ENCODE peak calls at places on chromosomes 5 and 9, in nine cellular contexts. Q is heart left ventricle; X is Caki2; C is NCI-H1930; E is nephron progenitor cell; A is ascending aorta; R is M059J; B is activated effector memory CD4-positive, alpha-beta T cell treated with Interleukin-2 at 50 U/mL for 16 hours; J is HT1080. P is an unnamed sample.

GRCh38 chr5:1413211-1413610 is 32.0 kb downstream of the SLC6A3 start:
- DNase-seq in Q (no peak), X (no peak), C (no peak), E (no peak), A (no peak), R (no peak), B (no peak), J (no peak), P (no peak)

GRCh38 chr5:134519989-134520388 is 5.5 kb upstream of the JADE2 start:
- DNase-seq in Q (no peak), X (no peak), C (no peak), E (no peak), A (no peak), R (no peak), B (no peak), J (no peak), P (no peak)

GRCh38 chr5:131206772-131207171 is 36.0 kb downstream of the LYRM7 start:
- DNase-seq in Q (no peak), X (no peak), C (no peak), E (no peak), A (no peak), R (no peak), B (no peak), J (no peak), P (no peak)

GRCh38 chr9:114198249-114199040 is 43.1 kb downstream of the COL27A1 start:
- DNase-seq in Q (no peak), X (no peak), C (no peak), E (no peak), A (no peak), R (no peak), B (no peak), J (no peak), P (no peak)

GRCh38 chr5:37668524-37669047 is 171.3 kb downstream of the GDNF start:
- DNase-seq in Q (peak), X (peak), C (no peak), E (no peak), A (no peak), R (peak), B (no peak), J (peak), P (peak)

GRCh38 chr5:60243713-60244112 is 350.2 kb upstream of the PDE4D start:
- DNase-seq in Q (no peak), X (no peak), C (no peak), E (no peak), A (no peak), R (no peak), B (no peak), J (no peak), P (no peak)

GRCh38 chr5:56457887-56458451 is 224.8 kb upstream of the ANKRD55 start:
- DNase-seq in Q (peak), X (no peak), C (no peak), E (no peak), A (no peak), R (peak), B (no peak), J (no peak), P (no peak)

GRCh38 chr5:58462154-58462553 is 2.3 kb upstream of the PLK2 start:
- DNase-seq in Q (no peak), X (peak), C (no peak), E (no peak), A (no peak), R (peak), B (no peak), J (no peak), P (no peak)

GRCh38 chr9:132744881-132745761 is 74.9 kb downstream of the GTF3C4 start:
- DNase-seq in Q (no peak), X (no peak), C (no peak), E (peak), A (no peak), R (no peak), B (no peak), J (no peak), P (no peak)

GRCh38 chr9:70474413-70474812 is 60.0 kb upstream of the KLF9 start:
- DNase-seq in Q (no peak), X (no peak), C (no peak), E (no peak), A (no peak), R (no peak), B (no peak), J (no peak), P (no peak)

GRCh38 chr5:64209353-64209752 is 43.7 kb downstream of the RNF180 start:
- DNase-seq in Q (no peak), X (no peak), C (no peak), E (no peak), A (no peak), R (no peak), B (no peak), J (no peak), P (no peak)

GRCh38 chr5:36653046-36653445 is 46.6 kb downstream of the SLC1A3 start:
- DNase-seq in Q (no peak), X (no peak), C (no peak), E (no peak), A (no peak), R (no peak), B (no peak), J (no peak), P (no peak)

GRCh38 chr9:96065482-96066251 is 190.2 kb downstream of the ERCC6L2 start:
- DNase-seq in Q (no peak), X (no peak), C (no peak), E (no peak), A (no peak), R (no peak), B (no peak), J (no peak), P (no peak)

GRCh38 chr5:177304392-177305119 is 957 bp downstream of the PRELID1 start:
- DNase-seq in Q (no peak), X (no peak), C (no peak), E (peak), A (no peak), R (peak), B (no peak), J (peak), P (no peak)

GRCh38 chr5:180494510-180495181 is 467 bp downstream of the CNOT6 start:
- DNase-seq in Q (peak), X (peak), C (no peak), E (peak), A (no peak), R (peak), B (peak), J (no peak), P (no peak)

GRCh38 chr5:72101828-72102227 is 5.4 kb upstream of the MAP1B start:
- DNase-seq in Q (no peak), X (no peak), C (no peak), E (no peak), A (no peak), R (peak), B (no peak), J (peak), P (no peak)

GRCh38 chr5:154513669-154514084 is 35.6 kb upstream of the HAND1 start:
- DNase-seq in Q (no peak), X (no peak), C (no peak), E (no peak), A (no peak), R (peak), B (no peak), J (peak), P (no peak)

GRCh38 chr5:16229357-16229940 is 49.9 kb upstream of the MARCHF11 start:
- DNase-seq in Q (no peak), X (no peak), C (no peak), E (no peak), A (no peak), R (no peak), B (no peak), J (no peak), P (no peak)

GRCh38 chr5:116436674-116437350 is 137.8 kb downstream of the SEMA6A start:
- DNase-seq in Q (no peak), X (no peak), C (no peak), E (no peak), A (no peak), R (no peak), B (no peak), J (no peak), P (no peak)

GRCh38 chr9:134209731-134210311 is 45.5 kb upstream of the RNU6ATAC start:
- DNase-seq in Q (peak), X (no peak), C (no peak), E (no peak), A (no peak), R (no peak), B (no peak), J (no peak), P (no peak)

GRCh38 chr9:104748359-104749031 is 1.0 kb downstream of the NIPSNAP3A start:
- DNase-seq in Q (no peak), X (no peak), C (no peak), E (no peak), A (no peak), R (peak), B (no peak), J (no peak), P (no peak)

GRCh38 chr9:130235558-130236435 is 29.8 kb upstream of the HMCN2 start:
- DNase-seq in Q (peak), X (peak), C (peak), E (peak), A (no peak), R (peak), B (peak), J (peak), P (no peak)

GRCh38 chr9:136526625-136527066 is 19.2 kb downstream of the NOTCH1 start:
- DNase-seq in Q (no peak), X (no peak), C (no peak), E (peak), A (no peak), R (no peak), B (no peak), J (no peak), P (no peak)

GRCh38 chr5:35672995-35673394 is 55.3 kb downstream of the SPEF2 start:
- DNase-seq in Q (no peak), X (no peak), C (no peak), E (peak), A (no peak), R (peak), B (no peak), J (no peak), P (no peak)

GRCh38 chr5:38758774-38759423 is 86.9 kb upstream of the OSMR start:
- DNase-seq in Q (no peak), X (no peak), C (no peak), E (no peak), A (no peak), R (no peak), B (no peak), J (no peak), P (no peak)

GRCh38 chr9:129889461-129889935 is 54.2 kb downstream of the USP20 start:
- DNase-seq in Q (no peak), X (no peak), C (no peak), E (no peak), A (no peak), R (no peak), B (peak), J (no peak), P (no peak)

GRCh38 chr5:38079625-38080402 is 178.5 kb upstream of the EGFLAM start:
- DNase-seq in Q (no peak), X (no peak), C (no peak), E (no peak), A (no peak), R (no peak), B (no peak), J (no peak), P (no peak)

GRCh38 chr5:173045481-173045880 is 10.7 kb upstream of the CREBRF start:
- DNase-seq in Q (no peak), X (no peak), C (no peak), E (no peak), A (no peak), R (no peak), B (no peak), J (no peak), P (no peak)

GRCh38 chr5:17691781-17692180 is 57.5 kb downstream of the TAF11L14 start:
- DNase-seq in Q (no peak), X (no peak), C (no peak), E (no peak), A (no peak), R (no peak), B (no peak), J (no peak), P (no peak)

GRCh38 chr5:174589599-174589998 is 134.8 kb upstream of the MSX2 start:
- DNase-seq in Q (no peak), X (peak), C (no peak), E (no peak), A (no peak), R (peak), B (no peak), J (no peak), P (no peak)

GRCh38 chr9:6367128-6367741 is 39.1 kb downstream of the TPD52L3 start:
- DNase-seq in Q (no peak), X (no peak), C (no peak), E (no peak), A (no peak), R (no peak), B (no peak), J (no peak), P (no peak)

GRCh38 chr5:40030661-40031060 is 605.9 kb upstream of the DAB2 start:
- DNase-seq in Q (no peak), X (peak), C (no peak), E (no peak), A (no peak), R (peak), B (no peak), J (no peak), P (no peak)

GRCh38 chr5:111237470-111237869 is 13.3 kb downstream of the CAMK4 start:
- DNase-seq in Q (no peak), X (no peak), C (no peak), E (no peak), A (no peak), R (no peak), B (no peak), J (peak), P (no peak)

GRCh38 chr9:130433168-130433946 is 11.4 kb upstream of the ASS1 start:
- DNase-seq in Q (no peak), X (no peak), C (peak), E (peak), A (no peak), R (no peak), B (no peak), J (no peak), P (no peak)

GRCh38 chr9:74494490-74494889 is 2.6 kb upstream of the RORB start:
- DNase-seq in Q (no peak), X (no peak), C (no peak), E (no peak), A (no peak), R (no peak), B (no peak), J (no peak), P (no peak)

P was measured in non-pigmented ciliary epithelial cell.